ENCODE peak calls at places on chromosomes 11 and 22, in six cellular contexts. F is omental fat pad, R is NCI-H1417, J is amygdala, H is cardiac fibroblast, C is Daoy. S is an unnamed sample.

GRCh38 chr11:73306069-73306468 is 2.0 kb upstream of the ARHGEF17 start:
- DNase-seq in F (no peak), R (no peak), J (no peak), H (no peak), C (no peak), S (no peak)

GRCh38 chr11:2802389-2803185 is 83.0 kb downstream of the CDKN1C start:
- DNase-seq in F (no peak), R (no peak), J (no peak), H (no peak), C (no peak), S (no peak)

GRCh38 chr11:101407324-101407723 is 176.5 kb downstream of the TRPC6 start:
- DNase-seq in F (no peak), R (no peak), J (no peak), H (peak), C (no peak), S (no peak)

GRCh38 chr11:68385128-68385527 is 72.7 kb downstream of the LRP5 start:
- DNase-seq in F (no peak), R (no peak), J (no peak), H (no peak), C (no peak), S (no peak)

GRCh38 chr11:75301131-75301530 is 50.3 kb downstream of the ARRB1 start:
- DNase-seq in F (no peak), R (peak), J (no peak), H (no peak), C (no peak), S (no peak)

GRCh38 chr11:69293819-69294505 is at the start of gene MYEOV:
- DNase-seq in F (no peak), R (no peak), J (no peak), H (no peak), C (peak), S (no peak)

GRCh38 chr11:118587952-118588351 is 15.7 kb downstream of the ARCN1 start:
- DNase-seq in F (no peak), R (no peak), J (no peak), H (no peak), C (no peak), S (no peak)

GRCh38 chr11:70721006-70721405 is 322.7 kb downstream of the CTTN start:
- DNase-seq in F (no peak), R (peak), J (no peak), H (no peak), C (no peak), S (no peak)

GRCh38 chr11:61712301-61712700 is 32.1 kb downstream of the DAGLA start:
- DNase-seq in F (no peak), R (no peak), J (no peak), H (no peak), C (no peak), S (no peak)

GRCh38 chr11:57566564-57567209 is 785 bp downstream of the UBE2L6 start:
- DNase-seq in F (no peak), R (no peak), J (no peak), H (peak), C (no peak), S (no peak)

GRCh38 chr11:27726981-27727380 is 26.7 kb upstream of the BDNF start:
- DNase-seq in F (no peak), R (no peak), J (no peak), H (no peak), C (no peak), S (no peak)

GRCh38 chr22:20107951-20108756 is 7.8 kb upstream of the RANBP1 start:
- DNase-seq in F (no peak), R (no peak), J (peak), H (no peak), C (no peak), S (no peak)

GRCh38 chr11:120086651-120087050 is 51.3 kb downstream of the TRIM29 start:
- DNase-seq in F (no peak), R (no peak), J (peak), H (no peak), C (no peak), S (no peak)

GRCh38 chr11:6012055-6012668 is 5.4 kb upstream of the OR56A4 start:
- DNase-seq in F (no peak), R (no peak), J (no peak), H (no peak), C (no peak), S (no peak)

GRCh38 chr22:22462813-22463567 is 45.6 kb downstream of the ZNF280B start:
- DNase-seq in F (no peak), R (no peak), J (no peak), H (no peak), C (no peak), S (no peak)

GRCh38 chr11:88523362-88524028 is 186.0 kb upstream of the CTSC start:
- DNase-seq in F (no peak), R (no peak), J (no peak), H (peak), C (no peak), S (no peak)

GRCh38 chr11:123219066-123219697 is 24.1 kb upstream of the CLMP start:
- DNase-seq in F (no peak), R (no peak), J (no peak), H (peak), C (no peak), S (no peak)

GRCh38 chr11:45341379-45341778 is 55.2 kb upstream of the SYT13 start:
- DNase-seq in F (no peak), R (no peak), J (no peak), H (no peak), C (no peak), S (no peak)

GRCh38 chr11:35932641-35933571 is 11.0 kb upstream of the LDLRAD3 start:
- DNase-seq in F (no peak), R (no peak), J (no peak), H (peak), C (no peak), S (no peak)

GRCh38 chr11:37946155-37946766 is 1348.2 kb upstream of the RAG2 start:
- DNase-seq in F (no peak), R (peak), J (no peak), H (peak), C (no peak), S (no peak)

GRCh38 chr11:76602431-76602861 is 68.1 kb downstream of the LRRC32 start:
- DNase-seq in F (no peak), R (no peak), J (no peak), H (peak), C (peak), S (no peak)

GRCh38 chr22:32796865-32797573 is 4.5 kb upstream of the TIMP3 start:
- DNase-seq in F (no peak), R (peak), J (peak), H (peak), C (peak), S (peak)

GRCh38 chr22:24181996-24182560 is 791 bp downstream of the SUSD2 start:
- DNase-seq in F (no peak), R (no peak), J (no peak), H (no peak), C (no peak), S (no peak)

GRCh38 chr11:122189259-122189658 is 73.2 kb upstream of the BLID start:
- DNase-seq in F (no peak), R (no peak), J (no peak), H (peak), C (peak), S (no peak)

GRCh38 chr11:34364102-34364501 is 6.3 kb upstream of the ABTB2 start:
- DNase-seq in F (no peak), R (no peak), J (no peak), H (no peak), C (no peak), S (no peak)

GRCh38 chr11:2772544-2773031 is 72.8 kb upstream of the KCNQ1OT1 start:
- DNase-seq in F (no peak), R (no peak), J (no peak), H (no peak), C (peak), S (no peak)

GRCh38 chr11:23632293-23632692 is 772.0 kb upstream of the CCDC179 start:
- DNase-seq in F (no peak), R (no peak), J (no peak), H (no peak), C (no peak), S (no peak)

GRCh38 chr11:27018902-27019544 is 21.6 kb upstream of the BBOX1 start:
- DNase-seq in F (no peak), R (no peak), J (no peak), H (peak), C (no peak), S (no peak)

GRCh38 chr11:58629857-58630256 is 7.4 kb downstream of the CNTF start:
- DNase-seq in F (no peak), R (no peak), J (no peak), H (peak), C (peak), S (peak)

S was measured in hippocampal formation.